ENCODE peak calls at places on chromosomes 7 and 10, in five cellular contexts. R is heart right ventricle, K is Peyer's patch, A is PC-9, G is A549. W is an unnamed sample.

GRCh38 chr10:43846187-43846680 is 197.6 kb upstream of the ZNF32 start:
- DNase-seq in G (no peak), A (no peak), R (peak; percentile 54), K (peak; percentile 69), W (peak; percentile 76)

GRCh38 chr10:20175738-20176137 is 359.5 kb downstream of the PLXDC2 start:
- DNase-seq in A (no peak), K (no peak), R (no peak), G (no peak), W (no peak)

GRCh38 chr7:107989618-107990373 is 13.2 kb downstream of the LAMB1 start:
- DNase-seq in A (no peak), G (no peak), K (no peak), R (peak; percentile 46), W (no peak)

GRCh38 chr7:101884671-101885596 is 67.5 kb downstream of the CUX1 start:
- DNase-seq in R (no peak), G (no peak), K (no peak), A (no peak), W (no peak)

GRCh38 chr7:30893357-30893756 is 18.3 kb upstream of the AQP1 start:
- DNase-seq in K (no peak), R (peak; percentile 65), G (no peak), A (no peak), W (no peak)

GRCh38 chr7:25851332-25852248 is 300.4 kb upstream of the NFE2L3 start:
- DNase-seq in K (peak; percentile 91), R (peak; percentile 85), G (peak; percentile 75), A (peak; percentile 58), W (peak; percentile 88)

GRCh38 chr7:151851160-151851751 is 25.7 kb downstream of the PRKAG2 start:
- DNase-seq in R (no peak), A (peak; percentile 77), G (no peak), K (no peak), W (no peak)

GRCh38 chr7:30862987-30863693 is 48.5 kb upstream of the AQP1 start:
- DNase-seq in A (no peak), G (no peak), K (no peak), R (no peak), W (no peak)

GRCh38 chr10:111103196-111103595 is 26.4 kb downstream of the ADRA2A start:
- DNase-seq in K (no peak), G (no peak), A (no peak), R (no peak), W (no peak)

GRCh38 chr10:118729641-118730258 is 25.0 kb downstream of the CACUL1 start:
- DNase-seq in K (no peak), G (no peak), R (no peak), A (no peak), W (no peak)

GRCh38 chr10:24313233-24313632 is 104.3 kb downstream of the KIAA1217 start:
- DNase-seq in R (no peak), G (no peak), K (no peak), A (no peak), W (no peak)

GRCh38 chr7:159083698-159084068 is 61.0 kb downstream of the VIPR2 start:
- DNase-seq in G (no peak), K (no peak), A (no peak), R (no peak), W (no peak)

GRCh38 chr10:12807096-12807755 is 194.3 kb downstream of the CCDC3 start:
- DNase-seq in A (no peak), R (no peak), K (no peak), G (no peak), W (no peak)

GRCh38 chr10:35127289-35127891 is 744 bp downstream of the CREM start:
- DNase-seq in A (peak; percentile 32), R (peak; percentile 58), G (peak; percentile 55), K (peak; percentile 76), W (peak; percentile 87)

GRCh38 chr7:43735802-43736603 is 6.7 kb upstream of the COA1 start:
- DNase-seq in R (no peak), G (no peak), A (no peak), K (no peak), W (no peak)

GRCh38 chr7:108570146-108570755 is 577 bp downstream of the DNAJB9 start:
- DNase-seq in A (peak; percentile 48), K (peak; percentile 85), G (peak; percentile 55), R (peak; percentile 35), W (peak; percentile 75)

GRCh38 chr7:21911341-21911875 is 34.3 kb downstream of the CDCA7L start:
- DNase-seq in R (no peak), K (no peak), G (no peak), A (no peak), W (no peak)

GRCh38 chr7:102933763-102934162 is 21.0 kb downstream of the LRRC17 start:
- DNase-seq in G (no peak), A (no peak), K (peak; percentile 53), R (peak; percentile 70), W (peak; percentile 90)

GRCh38 chr7:155935726-155936125 is 123.5 kb upstream of the SHH start:
- DNase-seq in K (no peak), R (no peak), A (no peak), G (no peak), W (no peak)

GRCh38 chr7:67625257-67625713 is 628.7 kb downstream of the TYW1 start:
- DNase-seq in G (peak; percentile 77), A (peak; percentile 26), K (peak; percentile 53), R (peak; percentile 84), W (peak; percentile 76)

GRCh38 chr10:49662169-49662830 is 17.2 kb upstream of the C10orf53 start:
- DNase-seq in A (no peak), G (no peak), K (no peak), R (no peak), W (peak; percentile 45)

GRCh38 chr10:49664006-49664841 is 15.2 kb upstream of the C10orf53 start:
- DNase-seq in G (no peak), K (no peak), R (no peak), A (no peak), W (peak; percentile 46)

GRCh38 chr10:49663596-49663995 is 15.9 kb upstream of the C10orf53 start:
- DNase-seq in R (no peak), K (no peak), G (no peak), A (no peak), W (no peak)

GRCh38 chr10:49664842-49665355 is 14.6 kb upstream of the C10orf53 start:
- DNase-seq in G (no peak), K (no peak), A (no peak), R (no peak), W (peak; percentile 54)

GRCh38 chr10:49661291-49661856 is 18.1 kb upstream of the C10orf53 start:
- DNase-seq in G (no peak), R (no peak), K (no peak), A (no peak), W (peak; percentile 11)
- H3K27ac ChIP-seq in G (no peak overlapping the region), R (no peak overlapping the region), K (no peak overlapping the region), A (no peak overlapping the region), W (no peak overlapping the region)

GRCh38 chr10:102552533-102552932 is 48.8 kb downstream of the SUFU start:
- DNase-seq in G (no peak), K (no peak), A (no peak), R (no peak), W (no peak)
- H3K27ac ChIP-seq in G (no peak overlapping the region), K (no peak overlapping the region), A (no peak overlapping the region), R (no peak overlapping the region), W (no peak overlapping the region)

GRCh38 chr10:72561745-72562166 is 64.1 kb downstream of the MICU1 start:
- DNase-seq in G (no peak), K (no peak), R (no peak), A (no peak), W (no peak)

DNA sequence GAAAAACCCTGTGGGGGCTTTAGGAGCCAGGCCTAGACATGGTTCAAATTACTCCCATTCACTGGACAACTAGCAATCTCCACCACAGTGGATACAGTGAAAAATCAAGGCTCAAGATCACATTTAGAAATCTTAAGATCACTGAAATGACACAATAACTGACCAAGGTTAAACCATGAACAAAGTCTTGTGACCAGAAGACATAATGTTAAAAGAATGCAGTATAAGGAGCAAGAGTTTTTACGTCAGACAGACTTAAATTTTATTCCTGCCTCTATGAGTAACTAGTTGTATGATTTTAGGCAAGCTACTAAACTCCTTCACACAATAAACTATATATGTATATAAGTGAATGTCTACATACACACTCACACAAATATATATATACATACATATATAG is 68.5 kb downstream of the MICU1 start:
- DNase-seq in G (no peak), R (no peak), A (no peak), K (no peak), W (no peak)
- H3K27ac ChIP-seq in G (no peak overlapping the region), R (no peak overlapping the region), A (no peak overlapping the region), K (no peak overlapping the region), W (no peak overlapping the region)

GRCh38 chr7:142711722-142712616 is 37.3 kb upstream of the PRSS1 start:
- DNase-seq in K (peak; percentile 62), A (no peak), G (peak; percentile 27), R (no peak), W (no peak)
- H3K27ac ChIP-seq in K (peak overlapping the region; percentile 4), A (no peak overlapping the region), G (no peak overlapping the region), R (no peak overlapping the region), W (no peak overlapping the region)

GRCh38 chr7:69428089-69428488 is 170.2 kb upstream of the AUTS2 start:
- DNase-seq in G (no peak), K (no peak), R (no peak), A (no peak), W (no peak)
- H3K27ac ChIP-seq in G (no peak overlapping the region), K (no peak overlapping the region), R (no peak overlapping the region), A (no peak overlapping the region), W (no peak overlapping the region)

GRCh38 chr10:72316386-72316700 is 38.4 kb downstream of the DNAJB12 start:
- DNase-seq in R (no peak), G (no peak), K (no peak), A (no peak), W (no peak)

GRCh38 chr10:72316748-72317435 is 37.8 kb downstream of the DNAJB12 start:
- DNase-seq in R (peak; percentile 77), G (peak; percentile 54), A (no peak), K (peak; percentile 92), W (peak; percentile 76)

GRCh38 chr10:72315054-72315453 is 39.7 kb downstream of the DNAJB12 start:
- DNase-seq in R (no peak), A (peak; percentile 55), K (no peak), G (no peak), W (no peak)

GRCh38 chr10:72314263-72314662 is 40.5 kb downstream of the DNAJB12 start:
- DNase-seq in R (no peak), A (no peak), K (no peak), G (no peak), W (no peak)

DNA sequence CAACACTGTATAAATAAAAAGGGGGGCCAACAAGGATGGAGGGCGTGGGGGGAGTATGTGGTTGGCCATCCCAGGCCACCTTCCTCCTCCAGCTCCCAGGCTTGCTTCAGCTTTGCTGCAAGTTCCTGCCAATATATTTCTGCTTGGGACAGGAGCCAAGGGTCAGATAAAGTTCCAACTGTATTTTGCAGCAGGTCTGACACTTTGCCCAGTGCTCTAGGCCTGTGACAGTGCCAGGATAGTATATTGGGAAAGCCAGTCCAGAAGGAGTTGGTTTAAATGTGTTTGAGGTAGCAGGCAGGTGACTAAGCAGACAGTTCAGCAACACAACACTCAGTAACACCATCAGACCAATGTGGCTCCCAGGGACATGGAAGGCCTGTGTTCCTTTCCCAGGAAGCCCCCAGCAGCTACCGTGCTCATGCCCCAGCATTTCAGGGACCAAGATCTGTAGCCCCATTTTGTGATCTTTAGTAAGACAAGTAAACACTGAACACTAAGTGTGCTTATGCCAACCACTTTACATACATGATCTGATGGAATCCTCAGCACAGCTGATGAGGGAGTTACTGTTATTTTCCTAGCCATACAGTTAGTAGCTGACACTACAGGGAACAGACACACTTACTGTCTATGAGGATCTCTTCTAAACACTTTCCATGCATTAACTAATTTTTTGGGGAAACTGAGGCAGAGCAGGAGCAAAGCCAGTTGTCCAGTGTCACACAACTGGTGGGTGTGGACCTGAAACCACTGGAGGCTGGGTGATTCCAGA is 38.9 kb downstream of the DNAJB12 start:
- DNase-seq in R (peak; percentile 89), K (no peak), A (peak; percentile 75), G (peak; percentile 85), W (no peak)
- H3K27ac ChIP-seq in R (peak overlapping the region; percentile 68), K (peak overlapping the region; percentile 70), A (peak overlapping the region; percentile 95), G (peak overlapping the region; percentile 99), W (peak overlapping the region; percentile 59)

W was measured in coronary artery.